ENCODE peak calls at places on chromosomes 4 and X, in four cellular contexts. U, W, P and G are unnamed samples. For H3K4me1, the result is how much of the 10 kb centered on the place peaks cover.

GRCh38 chrX:3286196-3286920 is 60.1 kb downstream of the MXRA5 start:
- DNase-seq in U (no peak), W (no peak), P (peak), G (no peak)

GRCh38 chr4:105399535-105400161 is 74.2 kb downstream of the PPA2 start:
- DNase-seq in U (no peak), W (no peak), P (no peak), G (no peak)

GRCh38 chrX:22165732-22166457 is 106.8 kb upstream of the CBLL2 start:
- DNase-seq in U (no peak), W (no peak), P (no peak), G (no peak)

GRCh38 chrX:121569609-121570008 is 522.2 kb downstream of the GLUD2 start:
- DNase-seq in U (no peak), W (no peak), P (no peak), G (no peak)

GRCh38 chr4:2266181-2266580 is 4.3 kb upstream of the MXD4 start:
- DNase-seq in U (no peak), W (no peak), P (no peak), G (no peak)

GRCh38 chr4:69092190-69092589 is 4.1 kb upstream of the UGT2B7 start:
- DNase-seq in U (no peak), W (no peak), P (no peak), G (no peak)

GRCh38 chrX:50704987-50705386 is 109.0 kb downstream of the SHROOM4 start:
- DNase-seq in U (no peak), W (no peak), P (no peak), G (no peak)

GRCh38 chr4:89283975-89284556 is 23.5 kb downstream of the GPRIN3 start:
- DNase-seq in U (no peak), W (no peak), P (no peak), G (no peak)

GRCh38 chr4:144644368-144645101 is 1.4 kb upstream of the HHIP start:
- DNase-seq in U (no peak), W (no peak), P (no peak), G (no peak)

GRCh38 chr4:183444953-183445543 is 612 bp downstream of the CDKN2AIP start:
- DNase-seq in U (peak), W (no peak), P (no peak), G (peak)

GRCh38 chr4:26687728-26688127 is 103.8 kb downstream of the TBC1D19 start:
- DNase-seq in U (no peak), W (no peak), P (no peak), G (no peak)

GRCh38 chr4:38802561-38803355 is 1.8 kb downstream of the TLR1 start:
- DNase-seq in U (no peak), W (no peak), P (no peak), G (no peak)

GRCh38 chr4:118904935-118905334 is 16.3 kb downstream of the SYNPO2 start:
- DNase-seq in U (no peak), W (no peak), P (no peak), G (no peak)

GRCh38 chrX:66013195-66013816 is 26.6 kb downstream of the VSIG4 start:
- DNase-seq in U (no peak), W (no peak), P (no peak), G (peak)
- H3K4me1 ChIP-seq in U (under half), W (under half), P (under half), G (under half)

GRCh38 chrX:106802063-106802387 is 448 bp upstream of the TBC1D8B start:
- DNase-seq in U (no peak), W (peak), P (peak), G (no peak)

GRCh38 chrX:106802388-106803275 is at the start of gene TBC1D8B:
- DNase-seq in U (peak), W (peak), P (peak), G (no peak)
- H3K27ac ChIP-seq in U (peak), W (peak), P (peak), G (peak)

DNA sequence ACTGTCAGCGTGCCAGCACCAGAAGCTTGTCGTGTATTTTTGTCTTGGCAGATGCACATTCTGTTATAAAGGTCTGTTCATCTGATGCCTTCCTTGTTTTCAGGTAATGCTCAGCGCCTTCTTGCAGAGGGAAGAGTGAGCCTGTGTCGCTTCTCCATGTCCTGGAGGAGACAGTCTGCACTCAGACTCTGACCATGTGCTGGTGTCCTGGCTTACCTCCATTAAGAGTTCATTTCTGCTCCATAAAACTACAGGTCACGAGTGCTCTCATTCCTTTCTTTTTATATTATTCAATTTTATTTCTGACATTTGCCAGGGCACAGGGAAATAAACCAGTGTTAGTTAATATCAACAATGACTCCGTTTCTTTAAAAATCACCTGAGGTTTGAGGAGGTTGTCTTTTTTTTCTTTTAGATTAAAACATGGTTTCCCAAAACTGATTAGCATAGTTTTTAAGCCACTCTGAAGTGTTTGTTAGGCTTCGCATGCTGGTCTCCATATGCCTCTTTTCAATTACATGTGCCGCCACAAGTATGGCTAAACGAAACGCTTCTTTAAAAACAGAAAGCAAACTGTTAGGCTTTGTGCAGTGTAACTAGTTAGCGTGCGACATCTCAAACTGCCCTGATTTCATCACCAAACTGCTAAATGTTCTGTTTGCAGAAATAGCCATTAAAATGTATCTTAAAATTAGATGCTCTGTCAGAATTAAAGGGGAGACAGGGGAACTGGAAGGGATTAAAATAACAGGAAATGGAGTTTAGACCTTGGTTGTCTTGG is 215.3 kb upstream of the GK2 start:
- DNase-seq in U (no peak), W (no peak), P (no peak), G (no peak)
- H3K4me3 ChIP-seq in U (no peak), W (no peak), P (no peak), G (no peak)

DNA sequence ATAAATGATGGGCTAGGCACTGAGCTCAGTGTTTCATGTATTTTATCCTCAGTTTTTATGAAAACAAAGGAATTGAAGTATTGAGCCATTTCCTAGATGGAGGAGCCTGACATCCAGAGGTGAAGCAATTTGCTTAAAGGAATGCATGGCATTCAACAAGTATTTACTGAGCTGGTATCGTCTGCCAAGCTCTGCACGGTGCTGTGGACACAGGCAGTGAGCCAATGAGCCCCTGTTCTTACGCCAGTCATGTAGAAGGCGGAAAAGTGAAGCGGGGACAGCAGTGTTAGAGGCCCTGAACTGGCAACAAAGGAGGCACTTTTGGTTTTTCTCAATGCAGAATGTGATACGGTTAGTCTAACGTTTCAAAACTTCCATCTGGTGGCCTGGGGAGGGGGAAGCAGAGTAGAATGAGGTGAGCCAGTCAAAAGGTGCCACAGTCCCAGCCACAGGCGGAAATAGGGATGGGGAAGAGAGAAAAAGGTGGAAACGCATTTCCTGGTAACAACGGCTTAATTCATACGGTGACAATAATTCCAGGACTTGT is 134.1 kb downstream of the AFAP1 start:
- DNase-seq in U (peak), W (peak), P (peak), G (no peak)
- H3K4me1 ChIP-seq in U (under half), W (under half), P (under half), G (under half)

GRCh38 chrX:150899191-150899757 is 806 bp upstream of the CD99L2 start:
- DNase-seq in U (peak), W (peak), P (peak), G (peak)
- H3K27ac ChIP-seq in U (peak), W (no peak), P (peak), G (peak)

DNA sequence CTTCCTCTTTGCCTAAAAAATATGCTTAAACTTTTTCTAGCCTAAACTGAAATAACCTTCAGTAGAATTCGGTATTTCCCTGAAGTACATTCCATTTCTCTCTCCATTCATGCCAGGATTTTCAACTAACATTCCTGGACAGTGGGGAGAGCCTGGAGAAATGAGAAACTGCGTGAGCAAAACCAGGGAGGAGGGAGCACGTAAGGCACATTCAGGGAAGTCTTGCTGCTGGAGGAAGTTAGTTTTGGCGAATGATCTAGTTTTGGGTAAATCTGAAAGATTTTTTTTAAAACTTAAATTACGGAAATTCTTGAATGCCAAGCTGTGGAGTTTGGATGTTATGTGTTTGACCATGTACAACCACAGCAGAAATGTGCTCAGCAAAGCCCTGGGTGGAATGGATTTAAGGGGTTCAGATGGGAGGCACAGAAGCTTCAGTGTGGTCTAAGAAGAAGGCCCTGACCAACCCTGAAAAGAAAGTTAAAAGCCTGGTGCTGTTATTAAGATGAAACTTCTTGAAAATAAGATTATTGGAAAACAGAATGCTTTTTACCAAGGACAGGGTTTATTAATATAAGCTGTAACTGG is 347.8 kb downstream of the ANK2 start:
- DNase-seq in U (no peak), W (no peak), P (peak), G (no peak)
- H3K4me3 ChIP-seq in U (no peak), W (no peak), P (no peak), G (no peak)

GRCh38 chr4:86955888-86956451 is 21.2 kb downstream of the AFF1 start:
- DNase-seq in U (no peak), W (no peak), P (no peak), G (no peak)
- H3K4me1 ChIP-seq in U (under half), W (under half), P (under half), G (under half)

GRCh38 chr4:41418444-41418843 is 119.5 kb upstream of the LIMCH1 start:
- DNase-seq in U (no peak), W (peak), P (no peak), G (no peak)
- H3K27ac ChIP-seq in U (peak), W (no peak), P (no peak), G (no peak)

GRCh38 chrX:134546187-134546586 is 86.2 kb downstream of the HPRT1 start:
- DNase-seq in U (no peak), W (no peak), P (no peak), G (no peak)

GRCh38 chrX:134548844-134549205 is 88.9 kb downstream of the HPRT1 start:
- DNase-seq in U (no peak), W (no peak), P (no peak), G (no peak)

GRCh38 chrX:134545524-134545923 is 85.6 kb downstream of the HPRT1 start:
- DNase-seq in U (no peak), W (no peak), P (no peak), G (no peak)

GRCh38 chrX:134548257-134548732 is 88.3 kb downstream of the HPRT1 start:
- DNase-seq in U (no peak), W (no peak), P (no peak), G (no peak)

DNA sequence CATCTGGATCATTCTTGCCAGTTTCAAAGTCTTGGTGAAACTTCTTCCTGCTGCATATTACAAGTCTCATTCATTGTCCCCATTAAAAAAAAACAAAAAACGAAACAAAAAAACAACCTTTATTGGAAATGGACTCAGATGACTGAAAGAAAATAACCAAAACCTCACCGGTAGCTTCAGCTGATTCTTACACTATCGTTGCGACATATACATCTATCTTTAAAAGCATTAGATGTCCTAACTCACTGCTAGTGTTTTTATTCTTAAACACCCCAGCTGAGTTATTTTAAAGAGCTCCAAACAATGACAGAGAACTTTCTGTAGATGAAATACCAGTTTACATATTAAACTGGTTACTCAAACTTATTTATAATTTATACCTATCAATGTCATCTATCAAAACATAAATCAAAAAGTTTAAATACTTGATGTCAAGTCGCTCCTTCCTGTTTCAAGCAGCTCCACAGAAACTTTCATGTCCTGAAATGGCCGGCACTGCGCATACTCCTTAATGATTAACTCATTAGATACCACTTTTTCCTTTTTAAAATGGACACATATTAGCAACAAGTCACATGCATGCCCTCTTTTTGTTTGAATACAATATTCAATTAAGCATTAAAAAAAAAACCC is 87.2 kb downstream of the HPRT1 start:
- DNase-seq in U (no peak), W (no peak), P (no peak), G (no peak)
- H3K4me3 ChIP-seq in U (no peak), W (no peak), P (no peak), G (no peak)

GRCh38 chr4:168848977-168849687 is 160.9 kb downstream of the CBR4 start:
- DNase-seq in U (no peak), W (no peak), P (no peak), G (no peak)
- H3K4me1 ChIP-seq in U (under half), W (under half), P (under half), G (under half)